ENCODE peak calls at places on chromosomes 2 and 18, in four cellular contexts. One of them, this sample, is unnamed.

GRCh38 chr18:39448942-39449341 is 1883.3 kb upstream of the CELF4 start:
- DNase-seq in PC-3: peak; percentile 60
- DNase-seq in neuronal stem cell: no peak
- DNase-seq in small intestine: no peak
- DNase-seq in this sample: no peak

GRCh38 chr2:127620867-127621266 is 25.1 kb upstream of the GPR17 start:
- DNase-seq in PC-3: no peak
- DNase-seq in neuronal stem cell: no peak
- DNase-seq in small intestine: no peak
- DNase-seq in this sample: no peak

GRCh38 chr2:38690499-38691420 is 24.8 kb downstream of the GALM start:
- DNase-seq in PC-3: peak; percentile 96
- DNase-seq in neuronal stem cell: no peak
- DNase-seq in small intestine: no peak
- DNase-seq in this sample: peak; percentile 79

GRCh38 chr2:172196768-172197322 is 94.1 kb upstream of the DLX2 start:
- DNase-seq in PC-3: peak; percentile 69
- DNase-seq in neuronal stem cell: no peak
- DNase-seq in small intestine: peak; percentile 93
- DNase-seq in this sample: no peak

GRCh38 chr2:239143858-239144712 is 256.7 kb downstream of the HDAC4 start:
- DNase-seq in PC-3: peak; percentile 25
- DNase-seq in neuronal stem cell: peak; percentile 33
- DNase-seq in small intestine: peak; percentile 24
- DNase-seq in this sample: peak; percentile 60

GRCh38 chr2:102310964-102311640 is at the start of gene IL1RL1:
- DNase-seq in PC-3: no peak
- DNase-seq in neuronal stem cell: no peak
- DNase-seq in small intestine: no peak
- DNase-seq in this sample: no peak

GRCh38 chr2:219576505-219577388 is 4.6 kb downstream of the INHA start:
- DNase-seq in PC-3: peak; percentile 75
- DNase-seq in neuronal stem cell: no peak
- DNase-seq in small intestine: no peak
- DNase-seq in this sample: no peak

GRCh38 chr2:205680067-205680466 is 2.2 kb upstream of the NRP2 start:
- DNase-seq in PC-3: peak; percentile 96
- DNase-seq in neuronal stem cell: peak; percentile 86
- DNase-seq in small intestine: peak; percentile 66
- DNase-seq in this sample: peak; percentile 84

GRCh38 chr2:47581201-47581600 is 178.2 kb downstream of the MSH2 start:
- DNase-seq in PC-3: no peak
- DNase-seq in neuronal stem cell: no peak
- DNase-seq in small intestine: no peak
- DNase-seq in this sample: no peak

GRCh38 chr2:239018291-239019192 is 170.7 kb downstream of the TWIST2 start:
- DNase-seq in PC-3: no peak
- DNase-seq in neuronal stem cell: no peak
- DNase-seq in small intestine: no peak
- DNase-seq in this sample: no peak

DNA sequence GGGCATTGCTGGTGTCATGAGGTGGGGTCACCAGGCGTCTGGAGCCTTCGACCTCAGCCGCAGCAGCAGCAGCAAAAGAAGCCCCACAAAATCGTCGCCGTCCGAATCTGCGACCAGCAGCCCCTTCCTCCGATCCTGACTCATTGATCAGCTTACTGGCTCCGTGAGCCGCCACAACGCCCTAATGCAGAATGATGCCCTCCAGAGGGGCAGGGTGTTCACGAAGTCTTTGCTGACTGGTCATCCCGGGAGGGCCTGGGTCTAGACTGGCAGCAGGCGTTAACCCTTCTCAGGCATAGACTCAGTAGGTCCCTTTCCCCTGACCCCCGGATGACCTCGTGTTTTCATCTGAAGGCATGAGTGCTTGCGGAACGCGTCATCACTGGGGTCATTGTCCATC is 83.5 kb upstream of the SALL3 start:
- DNase-seq in PC-3: no peak
- DNase-seq in neuronal stem cell: no peak
- DNase-seq in small intestine: no peak
- DNase-seq in this sample: no peak
- H3K27me3 ChIP-seq in PC-3: peaks cover 55% of the 10 kb centered on the region
- H3K27me3 ChIP-seq in neuronal stem cell: no peaks in the 10 kb centered on the region
- H3K27me3 ChIP-seq in small intestine: no peaks in the 10 kb centered on the region
- H3K27me3 ChIP-seq in this sample: no peaks in the 10 kb centered on the region

GRCh38 chr2:98372579-98372978 is 26.3 kb downstream of the CNGA3 start:
- DNase-seq in PC-3: no peak
- DNase-seq in neuronal stem cell: no peak
- DNase-seq in small intestine: no peak
- DNase-seq in this sample: no peak

GRCh38 chr2:98372121-98372520 is 25.9 kb downstream of the CNGA3 start:
- DNase-seq in PC-3: no peak
- DNase-seq in neuronal stem cell: no peak
- DNase-seq in small intestine: no peak
- DNase-seq in this sample: no peak

GRCh38 chr2:98374958-98375570 is 28.8 kb downstream of the CNGA3 start:
- DNase-seq in PC-3: no peak
- DNase-seq in neuronal stem cell: no peak
- DNase-seq in small intestine: no peak
- DNase-seq in this sample: no peak

GRCh38 chr2:98376301-98376945 is 30.2 kb downstream of the CNGA3 start:
- DNase-seq in PC-3: no peak
- DNase-seq in neuronal stem cell: no peak
- DNase-seq in small intestine: no peak
- DNase-seq in this sample: no peak

GRCh38 chr2:98374286-98374685 is 28.0 kb downstream of the CNGA3 start:
- DNase-seq in PC-3: no peak
- DNase-seq in neuronal stem cell: no peak
- DNase-seq in small intestine: no peak
- DNase-seq in this sample: no peak
- H3K27me3 ChIP-seq in PC-3: no peaks in the 10 kb centered on the region
- H3K27me3 ChIP-seq in neuronal stem cell: no peaks in the 10 kb centered on the region
- H3K27me3 ChIP-seq in small intestine: no peaks in the 10 kb centered on the region
- H3K27me3 ChIP-seq in this sample: peaks cover 5% of the 10 kb centered on the region

GRCh38 chr2:44951714-44952113 is 10.2 kb downstream of the SIX3 start:
- DNase-seq in PC-3: no peak
- DNase-seq in neuronal stem cell: no peak
- DNase-seq in small intestine: no peak
- DNase-seq in this sample: no peak

GRCh38 chr2:44953686-44953976 is 12.1 kb downstream of the SIX3 start:
- DNase-seq in PC-3: no peak
- DNase-seq in neuronal stem cell: no peak
- DNase-seq in small intestine: no peak
- DNase-seq in this sample: no peak

GRCh38 chr2:44954306-44954901 is 12.9 kb downstream of the SIX3 start:
- DNase-seq in PC-3: no peak
- DNase-seq in neuronal stem cell: no peak
- DNase-seq in small intestine: no peak
- DNase-seq in this sample: no peak

GRCh38 chr2:44952143-44952805 is 10.8 kb downstream of the SIX3 start:
- DNase-seq in PC-3: peak; percentile 43
- DNase-seq in neuronal stem cell: peak; percentile 89
- DNase-seq in small intestine: peak; percentile 30
- DNase-seq in this sample: no peak

DNA sequence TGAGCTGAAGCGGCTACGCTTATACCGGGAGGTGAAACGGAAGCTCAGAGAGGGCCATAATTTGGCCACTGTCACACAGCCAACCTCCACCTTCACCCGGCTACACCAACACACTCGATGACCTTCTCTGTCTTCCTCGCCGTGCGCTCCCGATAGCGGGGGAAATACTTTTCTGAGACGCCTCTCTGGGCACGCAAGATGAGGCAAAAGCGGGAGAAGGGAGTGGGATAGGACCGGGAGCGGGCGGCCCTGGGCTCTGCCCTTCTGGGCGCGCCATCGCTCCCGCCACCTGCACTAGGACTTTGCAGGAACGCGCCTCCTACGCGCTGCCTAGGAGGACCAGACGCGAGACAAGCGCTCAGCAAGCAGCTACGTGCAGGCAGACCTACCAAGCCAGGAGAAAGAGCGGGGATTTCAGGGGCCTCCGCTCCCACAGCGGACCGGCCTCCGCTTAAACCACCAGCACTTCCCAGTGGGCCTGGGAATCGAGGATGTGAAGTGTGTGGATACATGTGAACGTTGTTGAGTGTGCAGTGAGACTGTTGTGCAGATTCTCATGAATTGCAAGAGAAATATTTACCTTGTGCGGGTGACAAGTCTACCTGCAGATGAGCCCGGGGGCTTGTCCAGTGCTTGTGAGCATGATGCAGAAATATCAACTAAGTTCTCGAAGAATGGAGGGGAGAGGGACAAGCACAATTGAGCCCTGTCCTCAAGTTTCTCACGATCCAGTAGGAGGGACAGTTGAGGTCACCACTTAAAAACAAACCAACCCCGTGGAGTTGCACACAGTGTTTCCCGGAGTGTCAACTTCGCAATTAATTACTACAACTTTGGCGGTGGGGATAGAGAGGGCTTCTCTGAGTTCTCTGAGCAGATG is 11.5 kb downstream of the SIX3 start:
- DNase-seq in PC-3: no peak
- DNase-seq in neuronal stem cell: no peak
- DNase-seq in small intestine: no peak
- DNase-seq in this sample: no peak
- H3K27me3 ChIP-seq in PC-3: no peaks in the 10 kb centered on the region
- H3K27me3 ChIP-seq in neuronal stem cell: peaks cover 23% of the 10 kb centered on the region
- H3K27me3 ChIP-seq in small intestine: peaks cover 17% of the 10 kb centered on the region
- H3K27me3 ChIP-seq in this sample: no peaks in the 10 kb centered on the region

GRCh38 chr2:18492721-18493120 is 67.7 kb downstream of the RDH14 start:
- DNase-seq in PC-3: no peak
- DNase-seq in neuronal stem cell: no peak
- DNase-seq in small intestine: no peak
- DNase-seq in this sample: no peak
- H3K27me3 ChIP-seq in PC-3: peaks cover 11% of the 10 kb centered on the region
- H3K27me3 ChIP-seq in neuronal stem cell: no peaks in the 10 kb centered on the region
- H3K27me3 ChIP-seq in small intestine: no peaks in the 10 kb centered on the region
- H3K27me3 ChIP-seq in this sample: no peaks in the 10 kb centered on the region

DNA sequence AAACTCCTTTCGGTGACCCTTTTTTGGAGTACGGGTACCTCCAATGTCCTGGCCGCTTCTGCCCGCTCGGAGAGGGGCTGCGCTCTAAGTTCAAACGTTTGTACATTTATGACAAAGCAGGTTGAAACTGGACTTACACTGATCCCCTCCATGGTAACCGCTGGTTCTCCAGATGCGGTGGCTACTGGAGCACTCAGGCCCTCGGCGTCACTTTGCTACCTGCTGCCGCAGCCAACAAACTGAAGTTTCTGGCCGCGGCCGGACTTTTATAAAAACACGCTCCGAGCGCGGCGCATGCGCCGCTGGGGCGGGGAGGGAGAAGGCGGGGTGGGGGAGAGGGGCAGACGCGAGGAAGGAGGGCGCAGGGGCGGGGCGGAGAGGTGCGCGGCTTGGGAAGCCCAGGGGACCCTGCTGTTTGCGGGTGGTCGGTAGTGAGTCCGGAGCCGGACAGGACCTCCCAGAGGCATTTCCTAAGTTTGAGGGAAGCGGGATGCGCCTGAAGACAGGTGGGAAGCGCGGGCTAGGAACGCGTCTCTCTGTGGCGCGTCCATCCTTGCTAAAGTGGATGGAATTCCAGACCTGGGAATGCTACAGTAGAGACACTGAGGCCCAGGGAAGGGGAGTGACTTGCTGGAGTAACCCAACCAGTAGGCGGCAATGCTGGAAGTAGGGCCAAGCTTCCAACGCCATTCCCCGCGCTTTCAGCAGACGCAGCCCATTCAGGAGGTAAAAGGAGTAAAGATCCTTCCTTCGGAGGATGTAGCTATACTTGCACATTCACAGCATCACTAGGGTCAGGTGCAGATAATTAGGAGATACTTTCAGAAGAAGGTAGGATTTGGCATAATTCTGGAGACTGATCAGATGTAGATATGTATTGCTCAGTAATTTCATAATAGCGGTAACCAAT is at the start of gene CXCR4:
- DNase-seq in PC-3: peak; percentile 58
- DNase-seq in neuronal stem cell: peak; percentile 84
- DNase-seq in small intestine: peak; percentile 60
- DNase-seq in this sample: peak; percentile 24
- H3K27me3 ChIP-seq in PC-3: peaks cover 98% of the 10 kb centered on the region
- H3K27me3 ChIP-seq in neuronal stem cell: no peaks in the 10 kb centered on the region
- H3K27me3 ChIP-seq in small intestine: peaks cover 6% of the 10 kb centered on the region
- H3K27me3 ChIP-seq in this sample: peaks cover 69% of the 10 kb centered on the region

GRCh38 chr2:23377772-23378171 is 7.2 kb upstream of the KLHL29 start:
- DNase-seq in PC-3: peak; percentile 14
- DNase-seq in neuronal stem cell: no peak
- DNase-seq in small intestine: no peak
- DNase-seq in this sample: no peak

GRCh38 chr2:23376075-23376474 is 8.9 kb upstream of the KLHL29 start:
- DNase-seq in PC-3: no peak
- DNase-seq in neuronal stem cell: no peak
- DNase-seq in small intestine: no peak
- DNase-seq in this sample: no peak

GRCh38 chr2:23376972-23377371 is 8.0 kb upstream of the KLHL29 start:
- DNase-seq in PC-3: no peak
- DNase-seq in neuronal stem cell: no peak
- DNase-seq in small intestine: no peak
- DNase-seq in this sample: peak; percentile 47

GRCh38 chr2:23375448-23375847 is 9.5 kb upstream of the KLHL29 start:
- DNase-seq in PC-3: peak; percentile 49
- DNase-seq in neuronal stem cell: no peak
- DNase-seq in small intestine: peak; percentile 27
- DNase-seq in this sample: no peak

GRCh38 chr2:23373666-23374065 is 11.3 kb upstream of the KLHL29 start:
- DNase-seq in PC-3: no peak
- DNase-seq in neuronal stem cell: no peak
- DNase-seq in small intestine: no peak
- DNase-seq in this sample: no peak
- H3K27me3 ChIP-seq in PC-3: no peaks in the 10 kb centered on the region
- H3K27me3 ChIP-seq in neuronal stem cell: no peaks in the 10 kb centered on the region
- H3K27me3 ChIP-seq in small intestine: no peaks in the 10 kb centered on the region
- H3K27me3 ChIP-seq in this sample: no peaks in the 10 kb centered on the region

DNA sequence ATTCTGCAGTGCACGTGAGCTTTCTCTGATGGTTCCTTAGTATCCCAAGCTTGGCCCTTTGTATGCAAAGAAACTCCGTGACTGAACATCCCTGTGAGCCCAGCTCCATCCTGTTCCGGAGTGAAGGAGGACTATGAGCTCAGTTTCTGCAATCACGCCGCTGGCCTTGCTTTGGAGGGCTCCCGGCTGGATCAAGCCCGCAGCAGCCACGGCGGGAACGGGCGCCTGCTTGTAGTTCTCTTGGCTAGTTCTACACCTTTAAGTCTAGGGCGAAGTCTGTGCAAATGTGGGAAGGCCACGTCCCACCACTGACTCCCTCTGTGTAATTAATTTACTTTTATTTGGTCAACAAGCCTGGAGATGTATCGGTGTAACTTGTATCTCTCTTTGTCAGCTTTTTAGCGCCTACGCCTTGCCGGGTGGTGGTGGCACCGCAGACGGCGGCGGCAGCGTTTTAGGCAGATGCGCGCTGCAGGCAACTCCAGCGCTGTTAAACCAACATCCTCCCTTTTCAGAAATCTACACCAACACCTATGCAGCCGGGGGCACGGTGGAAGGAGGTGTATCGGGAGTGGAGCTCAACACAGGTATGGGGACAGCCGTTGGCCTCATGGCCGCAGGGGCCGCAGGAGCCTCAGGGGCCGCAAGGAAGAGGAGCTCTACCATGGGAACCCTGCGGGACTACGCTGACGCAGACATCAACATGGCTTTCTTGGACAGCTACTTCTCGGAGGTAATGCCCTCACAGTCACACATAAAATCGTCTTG is 34.3 kb downstream of the DSG4 start:
- DNase-seq in PC-3: no peak
- DNase-seq in neuronal stem cell: no peak
- DNase-seq in small intestine: no peak
- DNase-seq in this sample: no peak
- H3K27me3 ChIP-seq in PC-3: no peaks in the 10 kb centered on the region
- H3K27me3 ChIP-seq in neuronal stem cell: no peaks in the 10 kb centered on the region
- H3K27me3 ChIP-seq in small intestine: no peaks in the 10 kb centered on the region
- H3K27me3 ChIP-seq in this sample: no peaks in the 10 kb centered on the region

GRCh38 chr2:232422051-232422450 is 15.4 kb downstream of the ALPG start:
- DNase-seq in PC-3: no peak
- DNase-seq in neuronal stem cell: no peak
- DNase-seq in small intestine: no peak
- DNase-seq in this sample: no peak
- H3K27me3 ChIP-seq in PC-3: peaks cover 24% of the 10 kb centered on the region
- H3K27me3 ChIP-seq in neuronal stem cell: peaks cover 63% of the 10 kb centered on the region
- H3K27me3 ChIP-seq in small intestine: peaks cover 19% of the 10 kb centered on the region
- H3K27me3 ChIP-seq in this sample: peaks cover 68% of the 10 kb centered on the region

This sample was measured in SJSA1.